ENCODE peak calls at places on chromosome 5, in five cellular contexts. V, I, G, M and Z are unnamed samples. For H3K4me1, the result is how much of the 10 kb centered on the place peaks cover.

GRCh38 chr5:54311178-54311811 is 922 bp upstream of the ARL15 start:
- DNase-seq in V (peak), G (no peak), M (peak), I (no peak), Z (no peak)

GRCh38 chr5:139566611-139567010 is 5.5 kb downstream of the UBE2D2 start:
- DNase-seq in G (no peak), V (no peak), I (no peak), M (no peak), Z (no peak)

GRCh38 chr5:131430794-131431193 is 166.9 kb downstream of the CDC42SE2 start:
- DNase-seq in M (no peak), I (no peak), G (no peak), V (no peak), Z (no peak)

GRCh38 chr5:77635617-77636422 is 2.7 kb downstream of the OTP start:
- DNase-seq in I (no peak), V (no peak), G (no peak), M (no peak), Z (no peak)

GRCh38 chr5:109485030-109485429 is 75.3 kb upstream of the PJA2 start:
- DNase-seq in G (peak), I (peak), V (no peak), M (no peak), Z (peak)

GRCh38 chr5:16909464-16909863 is 26.6 kb downstream of the MYO10 start:
- DNase-seq in G (no peak), M (peak), V (no peak), I (no peak), Z (no peak)

GRCh38 chr5:125481506-125482455 is 735.3 kb upstream of the ZNF608 start:
- DNase-seq in I (no peak), G (no peak), M (no peak), V (no peak), Z (no peak)

GRCh38 chr5:165996484-165996883 is 2295.0 kb upstream of the WWC1 start:
- DNase-seq in G (no peak), V (no peak), M (no peak), I (no peak), Z (no peak)

GRCh38 chr5:178449163-178450060 is 140.8 kb downstream of the COL23A1 start:
- DNase-seq in V (no peak), M (no peak), G (no peak), I (no peak), Z (no peak)

GRCh38 chr5:58400737-58401136 is 59.1 kb downstream of the PLK2 start:
- DNase-seq in M (no peak), I (no peak), V (no peak), G (no peak), Z (no peak)

GRCh38 chr5:178625679-178626483 is 969 bp downstream of the CLK4 start:
- DNase-seq in G (no peak), M (no peak), I (no peak), V (no peak), Z (no peak)

GRCh38 chr5:35881758-35882157 is 25.1 kb downstream of the IL7R start:
- DNase-seq in G (no peak), I (no peak), V (no peak), M (no peak), Z (no peak)

GRCh38 chr5:8114597-8115266 is 245.8 kb downstream of the MTRR start:
- DNase-seq in I (no peak), V (no peak), M (no peak), G (no peak), Z (no peak)

GRCh38 chr5:5665225-5666075 is 243.0 kb downstream of the ICE1 start:
- DNase-seq in I (no peak), G (no peak), M (no peak), V (no peak), Z (peak)

GRCh38 chr5:179866241-179867078 is 7.8 kb upstream of the MRNIP start:
- DNase-seq in M (peak), G (no peak), V (no peak), I (no peak), Z (no peak)

GRCh38 chr5:132019337-132019736 is 7.9 kb upstream of the ACSL6 start:
- DNase-seq in V (no peak), M (no peak), I (no peak), G (no peak), Z (no peak)

GRCh38 chr5:163585206-163585605 is 79.8 kb downstream of the MAT2B start:
- DNase-seq in I (no peak), M (no peak), G (no peak), V (no peak), Z (no peak)

GRCh38 chr5:121979691-121980090 is 17.9 kb downstream of the SRFBP1 start:
- DNase-seq in I (no peak), M (no peak), V (no peak), G (no peak), Z (no peak)

GRCh38 chr5:162209005-162209605 is 141.5 kb downstream of the GABRG2 start:
- DNase-seq in I (no peak), V (peak), M (peak), G (no peak), Z (peak)

GRCh38 chr5:132394681-132395259 is 25.3 kb downstream of the SLC22A5 start:
- DNase-seq in M (no peak), G (no peak), V (no peak), I (no peak), Z (no peak)

GRCh38 chr5:138974227-138975063 is 99.3 kb upstream of the LRRTM2 start:
- DNase-seq in G (no peak), V (no peak), M (no peak), I (no peak), Z (peak)

GRCh38 chr5:76816110-76816831 is 2.6 kb upstream of the F2RL1 start:
- DNase-seq in V (no peak), I (no peak), M (no peak), G (no peak), Z (no peak)

GRCh38 chr5:133939668-133940067 is 28.8 kb downstream of the C5orf15 start:
- DNase-seq in M (no peak), V (no peak), G (no peak), I (no peak), Z (no peak)

GRCh38 chr5:123089572-123089970 is 530 bp downstream of the PRDM6 start:
- DNase-seq in G (peak), I (no peak), V (no peak), M (peak), Z (peak)

GRCh38 chr5:113232246-113232645 is 202.5 kb downstream of the TSSK1B start:
- DNase-seq in G (no peak), V (no peak), M (no peak), I (no peak), Z (no peak)

GRCh38 chr5:14460844-14461398 is 120.7 kb upstream of the OTULINL start:
- DNase-seq in G (no peak), I (no peak), V (no peak), M (no peak), Z (no peak)

GRCh38 chr5:151157426-151158286 is at the start of gene ANXA6:
- DNase-seq in I (peak), V (peak), G (peak), M (peak), Z (peak)

GRCh38 chr5:77329664-77330430 is 119.4 kb downstream of the PDE8B start:
- DNase-seq in M (no peak), V (no peak), G (no peak), I (no peak), Z (no peak)

GRCh38 chr5:148740966-148741742 is 85.3 kb upstream of the ADRB2 start:
- DNase-seq in I (no peak), V (peak), G (no peak), M (peak), Z (no peak)

GRCh38 chr5:155480731-155481131 is 467.2 kb downstream of the KIF4B start:
- DNase-seq in V (no peak), I (no peak), M (no peak), G (no peak), Z (no peak)

GRCh38 chr5:86971034-86971511 is 296.6 kb upstream of the RASA1 start:
- DNase-seq in I (no peak), G (no peak), M (peak), V (no peak), Z (no peak)

GRCh38 chr5:175778951-175779475 is 92.4 kb upstream of the CPLX2 start:
- DNase-seq in V (no peak), G (peak), I (peak), M (peak), Z (peak)

GRCh38 chr5:664343-664993 is 28.7 kb downstream of the TPPP start:
- DNase-seq in V (no peak), I (peak), G (peak), M (no peak), Z (peak)

GRCh38 chr5:91339053-91339710 is 43.9 kb downstream of the ARRDC3 start:
- DNase-seq in V (no peak), I (no peak), M (no peak), G (no peak), Z (no peak)

GRCh38 chr5:141663506-141663905 is 12.3 kb upstream of the FCHSD1 start:
- DNase-seq in V (no peak), M (no peak), I (no peak), G (no peak), Z (no peak)

GRCh38 chr5:134462047-134462575 is 50.4 kb upstream of the CDKN2AIPNL start:
- DNase-seq in G (peak), V (no peak), I (no peak), M (no peak), Z (no peak)

DNA sequence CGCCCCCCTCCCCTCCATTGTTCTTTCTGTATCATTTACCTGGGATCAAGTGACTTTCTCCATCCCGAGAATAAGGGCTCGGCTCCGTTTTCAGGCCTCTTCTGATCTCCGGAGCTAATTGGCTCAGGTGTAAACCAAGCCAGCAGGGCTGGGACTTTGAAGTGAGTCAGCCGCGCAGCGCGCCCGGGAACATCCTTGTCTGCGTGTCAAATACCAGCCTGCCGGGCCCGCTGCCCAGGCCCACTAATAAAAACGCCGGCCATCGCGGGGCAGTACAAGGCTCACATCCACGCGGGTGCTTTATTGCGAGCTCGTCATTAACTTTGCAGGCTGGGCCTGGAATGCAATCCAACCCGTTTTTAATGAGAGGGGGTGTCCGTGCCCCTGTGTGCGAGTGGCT is 416.8 kb downstream of the IRX2 start:
- DNase-seq in V (no peak), M (no peak), G (no peak), I (no peak), Z (no peak)
- H3K4me1 ChIP-seq in V (under half), M (under half), G (under half), I (under half), Z (under half)

DNA sequence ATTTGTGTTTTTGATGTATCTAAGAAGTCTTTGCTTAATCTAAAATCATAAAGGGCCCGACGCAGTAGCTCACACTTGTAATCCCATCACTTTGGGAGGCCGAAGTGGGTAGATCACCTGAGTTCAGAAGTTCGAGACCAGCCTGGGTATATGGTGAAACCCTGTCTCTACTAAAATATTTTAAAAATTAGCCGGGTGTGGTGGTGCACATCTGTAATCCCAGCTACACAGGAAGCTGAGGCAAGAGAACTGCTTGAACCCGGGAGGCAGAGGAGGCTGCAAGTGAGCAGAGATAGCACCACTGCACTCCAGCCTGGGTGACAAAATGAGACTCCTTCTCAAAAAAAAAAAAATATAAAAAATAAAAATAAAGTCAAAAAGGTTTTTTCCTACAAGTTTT is 9.6 kb downstream of the IL6ST start:
- DNase-seq in G (no peak), V (no peak), M (no peak), I (no peak), Z (no peak)
- H3K4me1 ChIP-seq in G (half or more), V (under half), M (under half), I (under half), Z (under half)

DNA sequence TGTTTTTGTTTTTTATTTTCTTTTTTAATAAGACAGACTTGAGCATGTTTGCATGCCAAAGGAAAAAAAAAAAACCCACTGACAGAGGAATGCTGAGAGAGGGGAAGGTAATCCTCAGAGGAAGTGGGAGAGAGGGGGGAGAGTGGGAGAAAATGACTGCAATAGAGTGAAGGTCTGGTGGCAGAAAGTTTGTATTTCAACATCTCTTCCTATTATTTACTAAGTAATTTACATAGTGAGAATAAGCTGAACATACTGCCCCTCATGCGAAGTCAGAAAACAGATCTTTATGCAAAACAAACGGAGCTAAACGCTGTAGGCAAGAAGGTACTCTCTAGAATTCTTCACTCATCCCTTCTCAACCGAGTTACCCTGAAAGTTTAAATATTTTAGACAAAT is 45.0 kb downstream of the ELL2 start:
- DNase-seq in I (no peak), G (no peak), M (no peak), V (no peak), Z (no peak)
- H3K4me1 ChIP-seq in I (under half), G (under half), M (under half), V (under half), Z (under half)

DNA sequence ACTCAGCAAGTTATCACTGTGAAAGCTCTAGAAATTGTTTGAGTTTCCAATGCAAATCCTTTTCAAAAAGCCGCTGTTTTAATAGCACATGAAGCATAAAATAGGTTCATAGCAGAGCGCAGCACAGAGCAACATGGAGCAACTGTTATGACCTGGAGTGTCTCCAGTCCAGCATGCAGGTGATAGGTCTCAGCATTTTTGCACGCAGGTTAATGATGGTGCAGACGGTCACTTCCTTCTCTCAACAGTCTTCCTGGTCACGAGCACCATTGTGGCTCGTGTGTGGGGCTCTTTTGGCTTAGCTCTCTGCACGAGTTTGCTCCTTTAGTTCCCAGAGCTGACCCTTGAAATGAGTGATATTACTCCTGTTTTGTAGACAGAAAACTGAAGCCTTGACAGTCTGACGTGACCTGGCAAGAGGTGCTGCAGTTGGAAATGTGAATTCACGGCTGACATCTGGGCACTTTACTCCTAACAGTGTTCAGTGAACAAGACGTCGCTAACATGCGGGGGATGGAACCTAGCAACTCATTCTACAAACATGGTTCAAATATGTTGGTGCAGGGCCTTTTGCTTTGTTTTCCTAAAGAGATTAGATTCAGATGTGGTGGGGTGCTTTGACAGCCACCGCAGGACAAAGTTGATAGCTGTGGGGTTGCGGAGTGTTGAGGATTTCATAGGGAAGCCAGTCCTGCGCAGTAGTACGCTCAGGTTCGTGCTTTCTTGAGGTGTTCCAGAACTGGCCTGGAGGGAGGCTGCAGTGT is 10.1 kb downstream of the TENT4A start:
- DNase-seq in G (no peak), M (no peak), V (no peak), I (no peak), Z (no peak)
- H3K4me1 ChIP-seq in G (half or more), M (under half), V (under half), I (under half), Z (under half)